ENCODE peak calls at places on chromosomes 4 and X, in eight cellular contexts. O, E, P, S, I, H, Y and F are unnamed samples.

GRCh38 chrX:137194164-137194563 is 160.4 kb upstream of the GPR101 start:
- DNase-seq in O (peak), E (peak), P (peak), S (peak), I (peak), H (no peak), Y (no peak), F (peak)

GRCh38 chr4:145936142-145937020 is 2.2 kb downstream of the ZNF827 start:
- DNase-seq in O (peak), E (peak), P (peak), S (no peak), I (peak), H (peak), Y (peak), F (peak)

GRCh38 chr4:70559216-70559830 is 32.7 kb upstream of the AMBN start:
- DNase-seq in O (peak), E (peak), P (peak), S (peak), I (peak), H (peak), Y (peak), F (peak)

GRCh38 chrX:56764153-56764974 is 35.3 kb downstream of the NBDY start:
- DNase-seq in O (peak), E (peak), P (peak), S (peak), I (peak), H (peak), Y (peak), F (no peak)

GRCh38 chr4:76738081-76738931 is 159.6 kb downstream of the SOWAHB start:
- DNase-seq in O (no peak), E (no peak), P (no peak), S (no peak), I (no peak), H (no peak), Y (no peak), F (no peak)

GRCh38 chrX:48648299-48648698 is 35.3 kb upstream of the WAS start:
- DNase-seq in O (peak), E (peak), P (peak), S (no peak), I (peak), H (no peak), Y (peak), F (peak)

GRCh38 chr4:118265312-118266144 is 87.3 kb downstream of the PRSS12 start:
- DNase-seq in O (no peak), E (no peak), P (peak), S (no peak), I (peak), H (peak), Y (peak), F (peak)

GRCh38 chrX:120839506-120839905 is 36.2 kb downstream of the CT47B1 start:
- DNase-seq in O (peak), E (no peak), P (no peak), S (no peak), I (no peak), H (no peak), Y (no peak), F (no peak)

GRCh38 chr4:34183916-34184315 is 2060.4 kb downstream of the ARAP2 start:
- DNase-seq in O (no peak), E (no peak), P (no peak), S (no peak), I (no peak), H (no peak), Y (no peak), F (no peak)

GRCh38 chrX:17547658-17548057 is 172.7 kb downstream of the NHS start:
- DNase-seq in O (peak), E (no peak), P (peak), S (peak), I (peak), H (peak), Y (peak), F (no peak)

GRCh38 chr4:76011700-76012387 is 4.5 kb upstream of the CXCL9 start:
- DNase-seq in O (no peak), E (no peak), P (no peak), S (no peak), I (no peak), H (no peak), Y (peak), F (no peak)

GRCh38 chr4:163528618-163529017 is 34.1 kb downstream of the TMA16 start:
- DNase-seq in O (no peak), E (no peak), P (no peak), S (no peak), I (no peak), H (no peak), Y (no peak), F (no peak)

GRCh38 chrX:103635436-103635835 is 6.7 kb downstream of the TCEAL1 start:
- DNase-seq in O (no peak), E (no peak), P (no peak), S (no peak), I (no peak), H (no peak), Y (no peak), F (no peak)

GRCh38 chr4:70895846-70896435 is 6.2 kb upstream of the MOB1B start:
- DNase-seq in O (peak), E (no peak), P (no peak), S (no peak), I (peak), H (no peak), Y (no peak), F (no peak)

GRCh38 chrX:65609237-65609636 is 58.2 kb upstream of the MSN start:
- DNase-seq in O (no peak), E (peak), P (no peak), S (no peak), I (no peak), H (no peak), Y (no peak), F (no peak)

GRCh38 chr4:127540497-127541026 is 92.2 kb upstream of the INTU start:
- DNase-seq in O (no peak), E (no peak), P (no peak), S (no peak), I (no peak), H (no peak), Y (no peak), F (no peak)

GRCh38 chr4:155582971-155583437 is 83.6 kb upstream of the GUCY1A1 start:
- DNase-seq in O (no peak), E (peak), P (no peak), S (no peak), I (no peak), H (no peak), Y (no peak), F (no peak)

GRCh38 chrX:29299689-29300088 is 712.4 kb downstream of the IL1RAPL1 start:
- DNase-seq in O (peak), E (no peak), P (no peak), S (peak), I (no peak), H (no peak), Y (no peak), F (no peak)

GRCh38 chr4:57051100-57051499 is 59.1 kb downstream of the IGFBP7 start:
- DNase-seq in O (no peak), E (peak), P (no peak), S (no peak), I (no peak), H (no peak), Y (no peak), F (no peak)
- TF ChIP-seq POLR2A in O (no peak), E (no peak), P (no peak), S (no peak), I (no peak), H (no peak), Y (no peak), F (no peak)

GRCh38 chr4:17587094-17587822 is 10.3 kb downstream of the LAP3 start:
- DNase-seq in O (no peak), E (no peak), P (no peak), S (no peak), I (no peak), H (no peak), Y (no peak), F (no peak)

GRCh38 chr4:17589355-17589754 is 12.4 kb downstream of the LAP3 start:
- DNase-seq in O (no peak), E (no peak), P (no peak), S (no peak), I (no peak), H (no peak), Y (no peak), F (no peak)

GRCh38 chr4:17584502-17585213 is 7.7 kb downstream of the LAP3 start:
- DNase-seq in O (no peak), E (no peak), P (no peak), S (no peak), I (no peak), H (no peak), Y (no peak), F (no peak)

GRCh38 chr4:17580969-17581368 is 4.0 kb downstream of the LAP3 start:
- DNase-seq in O (no peak), E (no peak), P (no peak), S (no peak), I (no peak), H (no peak), Y (no peak), F (no peak)

DNA sequence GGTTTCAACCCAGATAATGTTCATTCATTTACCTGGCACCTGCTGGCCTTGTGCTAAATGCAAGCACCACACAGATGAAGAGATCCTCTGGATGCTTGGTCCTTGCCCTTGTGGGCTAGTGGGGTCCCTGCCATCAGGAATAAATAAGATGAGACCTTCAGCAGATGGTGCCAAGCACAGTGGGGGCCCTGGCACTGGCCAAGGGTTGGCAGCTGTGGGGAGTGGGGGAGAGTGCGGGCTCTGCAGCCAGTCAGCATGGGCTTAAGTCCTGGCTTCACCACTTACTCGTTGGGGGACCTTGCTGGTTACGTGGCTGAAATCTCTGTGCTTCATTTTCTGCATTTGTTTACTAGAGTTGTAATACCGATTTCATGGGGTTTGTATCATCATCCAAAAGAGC is 6.9 kb downstream of the LAP3 start:
- DNase-seq in O (no peak), E (no peak), P (no peak), S (no peak), I (no peak), H (no peak), Y (no peak), F (no peak)
- TF ChIP-seq POLR2A in O (no peak), E (no peak), P (no peak), S (no peak), I (no peak), H (no peak), Y (no peak), F (no peak)

GRCh38 chrX:129777218-129777768 is 2.5 kb upstream of the SASH3 start:
- DNase-seq in O (no peak), E (peak), P (peak), S (no peak), I (peak), H (peak), Y (peak), F (peak)
- TF ChIP-seq POLR2A in O (no peak), E (peak), P (no peak), S (no peak), I (no peak), H (peak), Y (peak), F (peak)

DNA sequence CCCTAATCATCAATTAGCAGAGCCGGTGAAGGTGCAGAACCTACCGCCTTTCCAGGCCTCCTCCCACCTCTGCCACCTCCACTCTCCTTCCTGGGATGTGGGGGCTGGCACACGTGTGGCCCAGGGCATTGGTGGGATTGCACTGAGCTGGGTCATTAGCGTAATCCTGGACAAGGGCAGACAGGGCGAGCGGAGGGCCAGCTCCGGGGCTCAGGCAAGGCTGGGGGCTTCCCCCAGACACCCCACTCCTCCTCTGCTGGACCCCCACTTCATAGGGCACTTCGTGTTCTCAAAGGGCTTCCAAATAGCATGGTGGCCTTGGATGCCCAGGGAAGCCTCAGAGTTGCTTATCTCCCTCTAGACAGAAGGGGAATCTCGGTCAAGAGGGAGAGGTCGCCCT is 3.3 kb upstream of the OPN1LW start:
- DNase-seq in O (no peak), E (no peak), P (no peak), S (no peak), I (no peak), H (no peak), Y (no peak), F (no peak)
- TF ChIP-seq POLR2A in O (no peak), E (no peak), P (no peak), S (no peak), I (no peak), H (no peak), Y (no peak), F (no peak)

GRCh38 chr4:148248824-148249223 is 193.4 kb downstream of the NR3C2 start:
- DNase-seq in O (no peak), E (no peak), P (no peak), S (no peak), I (no peak), H (no peak), Y (no peak), F (no peak)

GRCh38 chr4:148240241-148240640 is 202.0 kb downstream of the NR3C2 start:
- DNase-seq in O (no peak), E (no peak), P (no peak), S (no peak), I (no peak), H (no peak), Y (no peak), F (no peak)

GRCh38 chr4:148245015-148245414 is 197.2 kb downstream of the NR3C2 start:
- DNase-seq in O (no peak), E (no peak), P (no peak), S (no peak), I (no peak), H (no peak), Y (no peak), F (no peak)

GRCh38 chr4:148239406-148239805 is 202.8 kb downstream of the NR3C2 start:
- DNase-seq in O (no peak), E (no peak), P (no peak), S (no peak), I (peak), H (no peak), Y (no peak), F (peak)

DNA sequence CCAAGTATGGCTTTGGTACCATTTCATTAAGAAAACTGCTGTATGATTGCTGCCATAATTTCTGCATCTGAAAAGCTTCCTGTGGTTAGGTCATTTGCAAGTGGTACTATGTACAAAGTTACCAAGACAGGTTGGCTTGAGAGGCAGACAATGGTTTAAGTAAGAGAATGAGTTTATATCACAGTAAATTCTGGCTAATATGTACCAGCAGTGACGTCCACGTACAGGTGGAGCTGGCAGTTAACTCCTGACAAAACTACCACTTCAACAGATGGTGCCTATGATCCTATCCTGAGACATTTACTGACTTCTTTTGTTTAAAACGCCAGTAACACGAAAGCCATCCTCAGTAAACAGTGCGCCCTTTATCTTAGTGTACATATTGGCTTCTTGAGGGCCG is 198.4 kb downstream of the NR3C2 start:
- DNase-seq in O (no peak), E (no peak), P (no peak), S (no peak), I (no peak), H (no peak), Y (no peak), F (peak)
- TF ChIP-seq POLR2A in O (no peak), E (no peak), P (no peak), S (no peak), I (no peak), H (no peak), Y (no peak), F (no peak)

DNA sequence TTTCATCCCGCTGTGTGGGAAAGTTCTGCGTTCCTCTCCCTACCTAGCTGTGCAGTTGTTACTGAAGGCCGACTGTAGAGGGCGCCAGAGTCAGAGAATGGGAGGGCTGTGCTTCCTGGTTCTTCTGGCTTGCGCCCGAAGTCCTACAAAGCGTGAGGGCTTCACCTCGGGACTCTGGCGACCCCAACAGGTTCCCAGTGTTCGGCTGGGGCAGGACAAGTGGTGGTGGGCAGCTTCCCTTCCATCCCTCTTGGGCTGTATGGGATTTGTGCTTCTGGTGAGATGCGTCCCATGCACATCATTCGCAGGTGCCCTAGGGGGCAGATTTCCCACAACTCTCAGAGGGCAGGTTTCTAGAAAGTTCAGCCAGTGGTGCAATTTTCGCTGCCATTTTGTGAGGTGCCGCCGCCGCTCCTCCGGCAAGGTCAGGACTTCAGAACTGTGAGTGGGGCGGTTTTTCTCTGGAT is 27.3 kb downstream of the CT45A3 start:
- DNase-seq in O (peak), E (peak), P (peak), S (peak), I (peak), H (peak), Y (peak), F (no peak)
- TF ChIP-seq POLR2A in O (no peak), E (no peak), P (no peak), S (no peak), I (no peak), H (no peak), Y (no peak), F (no peak)

GRCh38 chrX:64205735-64206491 is 405 bp upstream of the AMER1 start:
- DNase-seq in O (peak), E (peak), P (peak), S (peak), I (peak), H (peak), Y (peak), F (peak)
- TF ChIP-seq POLR2A in O (peak), E (peak), P (peak), S (peak), I (peak), H (peak), Y (peak), F (peak)

GRCh38 chrX:24148535-24149345 is 789 bp upstream of the ZFX start:
- DNase-seq in O (peak), E (peak), P (no peak), S (no peak), I (no peak), H (no peak), Y (no peak), F (peak)

GRCh38 chrX:24148118-24148517 is 1.4 kb upstream of the ZFX start:
- DNase-seq in O (no peak), E (peak), P (no peak), S (no peak), I (no peak), H (no peak), Y (no peak), F (peak)

GRCh38 chrX:24151513-24151912 is 2.0 kb downstream of the ZFX start:
- DNase-seq in O (peak), E (no peak), P (no peak), S (no peak), I (peak), H (no peak), Y (no peak), F (no peak)

GRCh38 chrX:24150051-24150790 is 692 bp downstream of the ZFX start:
- DNase-seq in O (peak), E (peak), P (peak), S (peak), I (peak), H (peak), Y (peak), F (peak)

GRCh38 chrX:24149346-24150050 is at the start of gene ZFX:
- DNase-seq in O (peak), E (peak), P (peak), S (no peak), I (peak), H (peak), Y (peak), F (peak)
- TF ChIP-seq POLR2A in O (peak), E (peak), P (no peak), S (no peak), I (peak), H (peak), Y (peak), F (peak)

GRCh38 chr4:10078481-10079233 is 37.9 kb downstream of the WDR1 start:
- DNase-seq in O (no peak), E (no peak), P (peak), S (no peak), I (peak), H (no peak), Y (no peak), F (no peak)

GRCh38 chr4:10080874-10081606 is 35.6 kb downstream of the WDR1 start:
- DNase-seq in O (no peak), E (no peak), P (no peak), S (no peak), I (peak), H (no peak), Y (no peak), F (no peak)

GRCh38 chr4:10077492-10078335 is 38.9 kb downstream of the WDR1 start:
- DNase-seq in O (no peak), E (no peak), P (peak), S (no peak), I (peak), H (no peak), Y (no peak), F (no peak)

GRCh38 chr4:10079951-10080873 is 36.4 kb downstream of the WDR1 start:
- DNase-seq in O (no peak), E (no peak), P (peak), S (no peak), I (peak), H (no peak), Y (no peak), F (no peak)

DNA sequence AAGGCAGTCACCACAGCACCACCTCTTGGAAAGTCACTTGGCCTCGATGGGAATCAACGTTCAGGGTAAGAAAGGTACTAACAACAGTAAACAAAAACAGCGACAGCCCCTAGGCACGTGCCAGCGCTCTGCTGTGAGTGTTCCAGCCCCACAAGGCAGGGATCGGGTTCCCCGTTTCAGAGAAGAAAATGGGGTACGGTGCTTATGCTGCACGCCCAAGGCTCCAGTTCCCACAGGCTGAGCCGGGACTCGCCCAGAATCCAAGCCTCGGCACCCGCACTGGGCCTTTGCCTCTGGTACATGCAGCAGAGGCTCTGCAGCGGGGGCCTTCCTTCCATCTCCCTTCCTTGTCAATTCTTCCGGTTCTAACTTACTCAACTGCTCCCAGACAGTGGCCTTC is 37.3 kb downstream of the WDR1 start:
- DNase-seq in O (no peak), E (no peak), P (peak), S (no peak), I (peak), H (no peak), Y (no peak), F (no peak)
- TF ChIP-seq POLR2A in O (no peak), E (no peak), P (no peak), S (no peak), I (no peak), H (no peak), Y (no peak), F (no peak)